ENCODE peak calls at places on chromosomes 2 and 18, in six cellular contexts. H is BJ, W is fibroblast of villous mesenchyme, L is A549, K is AG10803, G is astrocyte. Q is an unnamed sample.

GRCh38 chr2:30249354-30249753 is 18.0 kb downstream of the LBH start:
- DNase-seq in G (no peak), L (no peak), H (no peak), W (no peak), K (no peak), Q (no peak)

GRCh38 chr18:44922968-44923367 is 242.3 kb downstream of the SETBP1 start:
- DNase-seq in K (no peak), W (peak), H (no peak), G (peak), L (no peak), Q (no peak)

GRCh38 chr2:173983414-173983871 is 18.3 kb upstream of the SP3 start:
- DNase-seq in G (no peak), H (no peak), L (no peak), K (peak), W (no peak), Q (no peak)

GRCh38 chr2:108632748-108633147 is 86.5 kb upstream of the RANBP2 start:
- DNase-seq in L (no peak), G (no peak), W (no peak), K (no peak), H (no peak), Q (no peak)

GRCh38 chr18:8952796-8953760 is 149.4 kb upstream of the NDUFV2 start:
- DNase-seq in K (peak), W (peak), G (peak), L (no peak), H (peak), Q (no peak)

GRCh38 chr2:179811042-179811441 is 50.4 kb downstream of the ZNF385B start:
- DNase-seq in K (no peak), W (no peak), H (no peak), G (no peak), L (no peak), Q (no peak)

GRCh38 chr2:175726213-175726612 is 275.9 kb downstream of the LNPK start:
- DNase-seq in K (peak), H (peak), L (no peak), G (peak), W (peak), Q (no peak)

GRCh38 chr2:127649684-127650040 is 3.7 kb downstream of the GPR17 start:
- DNase-seq in G (peak), K (peak), W (peak), H (no peak), L (peak), Q (peak)

GRCh38 chr18:76442413-76443171 is 52.5 kb downstream of the ZNF516 start:
- DNase-seq in K (no peak), G (no peak), H (no peak), L (no peak), W (no peak), Q (no peak)

GRCh38 chr18:50857694-50858093 is 21.2 kb upstream of the ME2 start:
- DNase-seq in W (no peak), H (no peak), G (no peak), L (peak), K (no peak), Q (no peak)
- TF ChIP-seq CTCF in W (no peak), H (no peak), G (no peak), L (no peak), K (peak), Q (peak)

GRCh38 chr2:70144443-70145167 is 46.2 kb downstream of the C2orf42 start:
- DNase-seq in K (no peak), W (no peak), L (no peak), G (no peak), H (no peak), Q (no peak)

GRCh38 chr2:70141754-70142589 is 48.8 kb downstream of the C2orf42 start:
- DNase-seq in L (peak), H (no peak), G (peak), K (peak), W (peak), Q (no peak)

GRCh38 chr2:70140978-70141753 is 49.7 kb downstream of the C2orf42 start:
- DNase-seq in W (peak), G (peak), L (peak), H (no peak), K (peak), Q (peak)

GRCh38 chr2:70143314-70144150 is 47.3 kb downstream of the C2orf42 start:
- DNase-seq in K (peak), W (peak), G (peak), L (peak), H (no peak), Q (no peak)

GRCh38 chr2:70142590-70143313 is 48.1 kb downstream of the C2orf42 start:
- DNase-seq in H (peak), G (peak), L (peak), K (peak), W (peak), Q (peak)
- TF ChIP-seq CTCF in H (peak), G (peak), L (peak), K (peak), W (peak), Q (peak)

GRCh38 chr2:65137197-65137780 is 7.4 kb upstream of the RAB1A start:
- DNase-seq in G (no peak), W (no peak), K (no peak), H (no peak), L (no peak), Q (no peak)

GRCh38 chr2:65144571-65144970 is 14.7 kb upstream of the RAB1A start:
- DNase-seq in H (no peak), G (no peak), L (no peak), K (no peak), W (no peak), Q (no peak)

GRCh38 chr2:65146067-65146466 is 16.2 kb upstream of the RAB1A start:
- DNase-seq in K (no peak), W (no peak), G (no peak), H (no peak), L (no peak), Q (no peak)

GRCh38 chr2:65142515-65142914 is 12.6 kb upstream of the RAB1A start:
- DNase-seq in H (no peak), G (no peak), K (no peak), L (peak), W (no peak), Q (no peak)
- TF ChIP-seq CTCF in H (peak), G (no peak), K (peak), L (peak), W (peak), Q (peak)

GRCh38 chr18:46622999-46623398 is 34.0 kb downstream of the LOXHD1 start:
- DNase-seq in K (peak), G (no peak), L (peak), W (peak), H (no peak), Q (no peak)
- TF ChIP-seq CTCF in K (no peak), G (peak), L (peak), W (no peak), H (no peak), Q (peak)

DNA sequence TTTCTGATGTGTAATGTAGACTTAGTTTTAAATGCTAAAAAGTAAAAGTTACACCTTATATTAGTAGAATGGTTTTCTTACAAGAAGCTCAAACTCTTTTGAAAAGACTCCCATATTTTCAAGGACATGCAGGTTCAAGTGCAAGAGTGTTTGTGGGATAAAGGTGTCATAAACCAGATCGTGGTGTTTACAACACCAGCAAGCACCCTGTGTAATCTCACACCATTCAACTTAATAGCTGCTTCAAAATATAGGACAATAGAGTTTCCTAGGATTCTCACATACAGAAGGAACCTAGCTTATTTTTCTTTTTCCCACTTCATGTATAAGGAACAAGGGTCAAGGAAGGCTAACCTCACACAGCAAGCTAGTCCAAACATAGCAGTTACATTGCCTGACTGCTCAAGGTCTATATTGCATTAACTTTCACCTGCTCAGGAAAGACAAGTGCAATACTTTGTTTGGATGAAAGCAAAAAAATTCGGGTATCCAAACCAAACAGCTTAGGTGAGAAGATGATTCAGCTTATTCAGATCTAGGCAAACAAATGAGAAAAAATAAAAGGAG is 172.3 kb downstream of the IKZF2 start:
- DNase-seq in G (no peak), W (no peak), L (no peak), K (no peak), H (no peak), Q (no peak)
- TF ChIP-seq CTCF in G (no peak), W (no peak), L (no peak), K (no peak), H (no peak), Q (no peak)

Q was measured in epithelial cell of proximal tubule.